ENCODE peak calls at places on chromosomes 4 and X, in nine cellular contexts. One of them, this sample, is unnamed.

GRCh38 chrX:134727363-134727762 is 69.1 kb upstream of the PLAC1 start:
- DNase-seq in keratinocyte: no peak
- DNase-seq in PC-3: peak
- DNase-seq in GM23338: no peak
- DNase-seq in SK-N-SH: no peak
- DNase-seq in HepG2: peak
- DNase-seq in OCI-LY7: no peak
- DNase-seq in mammary epithelial cell: no peak
- DNase-seq in fibroblast of lung: no peak
- DNase-seq in this sample: no peak

GRCh38 chr4:111666826-111667360 is 478.4 kb upstream of the FAM241A start:
- DNase-seq in keratinocyte: no peak
- DNase-seq in PC-3: no peak
- DNase-seq in GM23338: no peak
- DNase-seq in SK-N-SH: no peak
- DNase-seq in HepG2: no peak
- DNase-seq in OCI-LY7: no peak
- DNase-seq in mammary epithelial cell: no peak
- DNase-seq in fibroblast of lung: no peak
- DNase-seq in this sample: no peak

GRCh38 chr4:103204114-103204513 is 6.0 kb upstream of the CENPE start:
- DNase-seq in keratinocyte: no peak
- DNase-seq in PC-3: peak
- DNase-seq in GM23338: peak
- DNase-seq in SK-N-SH: peak
- DNase-seq in HepG2: peak
- DNase-seq in OCI-LY7: peak
- DNase-seq in mammary epithelial cell: peak
- DNase-seq in fibroblast of lung: peak
- DNase-seq in this sample: no peak

GRCh38 chrX:150201841-150202240 is 161.3 kb upstream of the MAMLD1 start:
- DNase-seq in keratinocyte: no peak
- DNase-seq in PC-3: peak
- DNase-seq in GM23338: no peak
- DNase-seq in SK-N-SH: no peak
- DNase-seq in HepG2: no peak
- DNase-seq in OCI-LY7: no peak
- DNase-seq in mammary epithelial cell: no peak
- DNase-seq in fibroblast of lung: peak
- DNase-seq in this sample: no peak

GRCh38 chr4:145420595-145421214 is 60.9 kb upstream of the SMAD1 start:
- DNase-seq in keratinocyte: no peak
- DNase-seq in PC-3: no peak
- DNase-seq in GM23338: no peak
- DNase-seq in SK-N-SH: no peak
- DNase-seq in HepG2: peak
- DNase-seq in OCI-LY7: no peak
- DNase-seq in mammary epithelial cell: no peak
- DNase-seq in fibroblast of lung: no peak
- DNase-seq in this sample: peak

GRCh38 chr4:66606908-66607307 is 936.6 kb upstream of the EPHA5 start:
- DNase-seq in keratinocyte: no peak
- DNase-seq in PC-3: no peak
- DNase-seq in GM23338: peak
- DNase-seq in SK-N-SH: no peak
- DNase-seq in HepG2: no peak
- DNase-seq in OCI-LY7: no peak
- DNase-seq in mammary epithelial cell: no peak
- DNase-seq in fibroblast of lung: no peak
- DNase-seq in this sample: no peak

GRCh38 chr4:56099378-56099786 is 150.6 kb downstream of the CEP135 start:
- DNase-seq in keratinocyte: no peak
- DNase-seq in PC-3: peak
- DNase-seq in GM23338: no peak
- DNase-seq in SK-N-SH: no peak
- DNase-seq in HepG2: no peak
- DNase-seq in OCI-LY7: no peak
- DNase-seq in mammary epithelial cell: peak
- DNase-seq in fibroblast of lung: no peak
- DNase-seq in this sample: no peak

GRCh38 chrX:45344597-45344996 is 143.9 kb upstream of the DIPK2B start:
- DNase-seq in keratinocyte: no peak
- DNase-seq in PC-3: peak
- DNase-seq in GM23338: no peak
- DNase-seq in SK-N-SH: no peak
- DNase-seq in HepG2: no peak
- DNase-seq in OCI-LY7: no peak
- DNase-seq in mammary epithelial cell: no peak
- DNase-seq in fibroblast of lung: peak
- DNase-seq in this sample: no peak

GRCh38 chr4:24974252-24974580 is 56.5 kb downstream of the LGI2 start:
- DNase-seq in keratinocyte: no peak
- DNase-seq in PC-3: no peak
- DNase-seq in GM23338: no peak
- DNase-seq in SK-N-SH: no peak
- DNase-seq in HepG2: no peak
- DNase-seq in OCI-LY7: no peak
- DNase-seq in mammary epithelial cell: no peak
- DNase-seq in fibroblast of lung: no peak
- DNase-seq in this sample: no peak

GRCh38 chrX:39905946-39906345 is 191.8 kb downstream of the BCOR start:
- DNase-seq in keratinocyte: no peak
- DNase-seq in PC-3: no peak
- DNase-seq in GM23338: no peak
- DNase-seq in SK-N-SH: no peak
- DNase-seq in HepG2: no peak
- DNase-seq in OCI-LY7: no peak
- DNase-seq in mammary epithelial cell: no peak
- DNase-seq in fibroblast of lung: no peak
- DNase-seq in this sample: no peak

GRCh38 chr4:109113511-109113910 is 188.9 kb downstream of the COL25A1 start:
- DNase-seq in keratinocyte: no peak
- DNase-seq in PC-3: no peak
- DNase-seq in GM23338: no peak
- DNase-seq in SK-N-SH: no peak
- DNase-seq in HepG2: no peak
- DNase-seq in OCI-LY7: no peak
- DNase-seq in mammary epithelial cell: no peak
- DNase-seq in fibroblast of lung: peak
- DNase-seq in this sample: no peak

GRCh38 chrX:150704030-150704613 is 10.9 kb downstream of the MTMR1 start:
- DNase-seq in keratinocyte: no peak
- DNase-seq in PC-3: peak
- DNase-seq in GM23338: no peak
- DNase-seq in SK-N-SH: no peak
- DNase-seq in HepG2: no peak
- DNase-seq in OCI-LY7: no peak
- DNase-seq in mammary epithelial cell: peak
- DNase-seq in fibroblast of lung: no peak
- DNase-seq in this sample: no peak

GRCh38 chr4:184286346-184286745 is 68.7 kb upstream of the ENPP6 start:
- DNase-seq in keratinocyte: no peak
- DNase-seq in PC-3: no peak
- DNase-seq in GM23338: no peak
- DNase-seq in SK-N-SH: no peak
- DNase-seq in HepG2: no peak
- DNase-seq in OCI-LY7: no peak
- DNase-seq in mammary epithelial cell: no peak
- DNase-seq in fibroblast of lung: no peak
- DNase-seq in this sample: no peak

GRCh38 chr4:150371869-150372268 is 210.1 kb upstream of the MAB21L2 start:
- DNase-seq in keratinocyte: no peak
- DNase-seq in PC-3: no peak
- DNase-seq in GM23338: no peak
- DNase-seq in SK-N-SH: no peak
- DNase-seq in HepG2: no peak
- DNase-seq in OCI-LY7: no peak
- DNase-seq in mammary epithelial cell: no peak
- DNase-seq in fibroblast of lung: no peak
- DNase-seq in this sample: no peak

GRCh38 chr4:147362868-147363440 is 117.9 kb upstream of the EDNRA start:
- DNase-seq in keratinocyte: no peak
- DNase-seq in PC-3: peak
- DNase-seq in GM23338: no peak
- DNase-seq in SK-N-SH: peak
- DNase-seq in HepG2: no peak
- DNase-seq in OCI-LY7: no peak
- DNase-seq in mammary epithelial cell: peak
- DNase-seq in fibroblast of lung: peak
- DNase-seq in this sample: peak

GRCh38 chr4:87051121-87051713 is 116.4 kb downstream of the AFF1 start:
- DNase-seq in keratinocyte: no peak
- DNase-seq in PC-3: no peak
- DNase-seq in GM23338: no peak
- DNase-seq in SK-N-SH: no peak
- DNase-seq in HepG2: no peak
- DNase-seq in OCI-LY7: no peak
- DNase-seq in mammary epithelial cell: no peak
- DNase-seq in fibroblast of lung: peak
- DNase-seq in this sample: no peak

GRCh38 chr4:87540176-87541058 is 11.2 kb upstream of the SPARCL1 start:
- DNase-seq in keratinocyte: no peak
- DNase-seq in PC-3: no peak
- DNase-seq in GM23338: no peak
- DNase-seq in SK-N-SH: no peak
- DNase-seq in HepG2: no peak
- DNase-seq in OCI-LY7: no peak
- DNase-seq in mammary epithelial cell: no peak
- DNase-seq in fibroblast of lung: peak
- DNase-seq in this sample: no peak

GRCh38 chr4:126697748-126698147 is 935.0 kb upstream of the INTU start:
- DNase-seq in keratinocyte: peak
- DNase-seq in PC-3: peak
- DNase-seq in GM23338: no peak
- DNase-seq in SK-N-SH: no peak
- DNase-seq in HepG2: no peak
- DNase-seq in OCI-LY7: no peak
- DNase-seq in mammary epithelial cell: peak
- DNase-seq in fibroblast of lung: peak
- DNase-seq in this sample: no peak

GRCh38 chrX:131830400-131831184 is 192.5 kb upstream of the STK26 start:
- DNase-seq in keratinocyte: no peak
- DNase-seq in PC-3: peak
- DNase-seq in GM23338: peak
- DNase-seq in SK-N-SH: peak
- DNase-seq in HepG2: peak
- DNase-seq in OCI-LY7: peak
- DNase-seq in mammary epithelial cell: peak
- DNase-seq in fibroblast of lung: peak
- DNase-seq in this sample: peak

GRCh38 chr4:170139764-170140163 is 50.0 kb upstream of the AADAT start:
- DNase-seq in keratinocyte: no peak
- DNase-seq in PC-3: peak
- DNase-seq in GM23338: no peak
- DNase-seq in SK-N-SH: no peak
- DNase-seq in HepG2: no peak
- DNase-seq in OCI-LY7: no peak
- DNase-seq in mammary epithelial cell: peak
- DNase-seq in fibroblast of lung: peak
- DNase-seq in this sample: no peak

GRCh38 chr4:109739547-109739946 is 9.7 kb upstream of the PLA2G12A start:
- DNase-seq in keratinocyte: no peak
- DNase-seq in PC-3: no peak
- DNase-seq in GM23338: no peak
- DNase-seq in SK-N-SH: no peak
- DNase-seq in HepG2: no peak
- DNase-seq in OCI-LY7: no peak
- DNase-seq in mammary epithelial cell: peak
- DNase-seq in fibroblast of lung: no peak
- DNase-seq in this sample: no peak

GRCh38 chrX:121322159-121322558 is 274.7 kb downstream of the GLUD2 start:
- DNase-seq in keratinocyte: no peak
- DNase-seq in PC-3: peak
- DNase-seq in GM23338: no peak
- DNase-seq in SK-N-SH: no peak
- DNase-seq in HepG2: no peak
- DNase-seq in OCI-LY7: peak
- DNase-seq in mammary epithelial cell: no peak
- DNase-seq in fibroblast of lung: no peak
- DNase-seq in this sample: no peak
- TF ChIP-seq CTCF in keratinocyte: peak
- TF ChIP-seq CTCF in PC-3: peak
- TF ChIP-seq CTCF in GM23338: peak
- TF ChIP-seq CTCF in SK-N-SH: peak
- TF ChIP-seq CTCF in HepG2: no peak
- TF ChIP-seq CTCF in OCI-LY7: peak
- TF ChIP-seq CTCF in mammary epithelial cell: peak
- TF ChIP-seq CTCF in fibroblast of lung: no peak
- TF ChIP-seq CTCF in this sample: no peak

DNA sequence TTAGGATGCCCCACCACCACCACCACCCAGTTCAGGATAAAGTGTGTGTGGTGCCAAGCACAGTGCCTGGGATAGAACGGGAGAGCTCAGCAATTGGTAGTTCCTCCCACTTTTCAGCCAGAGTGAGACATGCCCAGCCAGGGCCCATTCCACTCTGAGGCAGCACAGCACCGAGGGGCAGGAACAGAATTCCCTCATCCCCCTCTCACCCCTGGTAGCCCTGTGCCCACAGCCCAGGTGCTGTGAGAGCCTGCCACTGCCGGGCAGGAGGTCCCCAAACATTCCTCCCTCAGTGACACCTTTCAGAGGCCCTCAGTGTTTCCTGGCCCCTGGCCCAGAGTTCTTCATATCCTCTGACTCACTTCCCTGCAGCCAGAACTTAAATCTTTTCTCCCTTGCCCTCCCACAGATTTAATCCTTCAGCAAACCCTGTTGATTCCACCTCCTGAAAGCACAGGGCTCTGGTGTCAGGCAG is 8.1 kb downstream of the RIPPLY1 start:
- DNase-seq in keratinocyte: no peak
- DNase-seq in PC-3: peak
- DNase-seq in GM23338: no peak
- DNase-seq in SK-N-SH: no peak
- DNase-seq in HepG2: peak
- DNase-seq in OCI-LY7: no peak
- DNase-seq in mammary epithelial cell: peak
- DNase-seq in fibroblast of lung: peak
- DNase-seq in this sample: peak
- H3K27ac ChIP-seq in keratinocyte: no peak
- H3K27ac ChIP-seq in PC-3: peak
- H3K27ac ChIP-seq in GM23338: no peak
- H3K27ac ChIP-seq in SK-N-SH: peak
- H3K27ac ChIP-seq in HepG2: no peak
- H3K27ac ChIP-seq in OCI-LY7: no peak
- H3K27ac ChIP-seq in mammary epithelial cell: no peak
- H3K27ac ChIP-seq in fibroblast of lung: peak
- H3K27ac ChIP-seq in this sample: no peak

GRCh38 chr4:90084277-90084966 is 42.8 kb upstream of the CCSER1 start:
- DNase-seq in keratinocyte: no peak
- DNase-seq in PC-3: no peak
- DNase-seq in GM23338: no peak
- DNase-seq in SK-N-SH: no peak
- DNase-seq in HepG2: no peak
- DNase-seq in OCI-LY7: no peak
- DNase-seq in mammary epithelial cell: no peak
- DNase-seq in fibroblast of lung: no peak
- DNase-seq in this sample: no peak
- H2AFZ ChIP-seq in keratinocyte: no peak
- H2AFZ ChIP-seq in PC-3: no peak
- H2AFZ ChIP-seq in GM23338: no peak
- H2AFZ ChIP-seq in SK-N-SH: no peak
- H2AFZ ChIP-seq in HepG2: no peak
- H2AFZ ChIP-seq in OCI-LY7: no peak
- H2AFZ ChIP-seq in mammary epithelial cell: peak
- H2AFZ ChIP-seq in fibroblast of lung: no peak
- H2AFZ ChIP-seq in this sample: no peak

GRCh38 chr4:140052050-140052449 is 101.9 kb downstream of the MAML3 start:
- DNase-seq in keratinocyte: no peak
- DNase-seq in PC-3: peak
- DNase-seq in GM23338: peak
- DNase-seq in SK-N-SH: no peak
- DNase-seq in HepG2: peak
- DNase-seq in OCI-LY7: peak
- DNase-seq in mammary epithelial cell: peak
- DNase-seq in fibroblast of lung: peak
- DNase-seq in this sample: peak
- TF ChIP-seq CTCF in keratinocyte: peak
- TF ChIP-seq CTCF in PC-3: peak
- TF ChIP-seq CTCF in GM23338: peak
- TF ChIP-seq CTCF in SK-N-SH: peak
- TF ChIP-seq CTCF in HepG2: peak
- TF ChIP-seq CTCF in OCI-LY7: peak
- TF ChIP-seq CTCF in mammary epithelial cell: peak
- TF ChIP-seq CTCF in fibroblast of lung: peak
- TF ChIP-seq CTCF in this sample: peak

This sample was measured in hepatocyte.